ENCODE peak calls at places on chromosome 13, in seven cellular contexts. O is neural crest cell; J is NB4; C is bronchial epithelial cell; H is T follicular helper cell; E is T-helper 2 cell treated with Interferon-gamma antibody and Interleukin-4, amounts not matched to agents 5 μg/mL and 100 μg/mL, for 36 hours; P is amygdala. L is an unnamed sample.

GRCh38 chr13:27300941-27301586 is 30.4 kb downstream of the RASL11A start:
- DNase-seq in J (no peak), E (no peak), C (no peak), P (no peak), O (no peak), H (no peak), L (no peak)

GRCh38 chr13:99971576-99972189 is at the start of gene ZIC5:
- DNase-seq in O (peak; percentile 61), J (no peak), C (no peak), E (no peak), H (no peak), P (peak; percentile 44), L (no peak)

GRCh38 chr13:69755101-69755500 is 352.5 kb upstream of the ATXN8OS start:
- DNase-seq in H (no peak), E (no peak), P (no peak), O (no peak), C (no peak), J (peak; percentile 15), L (no peak)

GRCh38 chr13:60074397-60074796 is 89.3 kb downstream of the DIAPH3 start:
- DNase-seq in H (no peak), P (no peak), C (peak; percentile 20), E (no peak), J (no peak), O (no peak), L (no peak)

GRCh38 chr13:30832845-30833332 is 73.2 kb upstream of the MEDAG start:
- DNase-seq in C (peak; percentile 83), E (no peak), O (no peak), J (peak; percentile 44), H (no peak), P (peak; percentile 5), L (no peak)

GRCh38 chr13:20810808-20811207 is 37.0 kb upstream of the EEF1AKMT1 start:
- DNase-seq in P (no peak), C (no peak), H (no peak), J (no peak), O (no peak), E (no peak), L (no peak)

GRCh38 chr13:23600534-23600933 is 30.3 kb downstream of the TNFRSF19 start:
- DNase-seq in C (peak; percentile 61), P (no peak), J (no peak), O (no peak), E (no peak), H (no peak), L (no peak)

GRCh38 chr13:106570354-106570822 is 2.5 kb upstream of the ARGLU1 start:
- DNase-seq in E (peak; percentile 15), J (peak; percentile 81), H (peak; percentile 54), O (peak; percentile 28), C (peak; percentile 80), P (no peak), L (peak; percentile 43)

GRCh38 chr13:51047434-51048165 is 63.5 kb downstream of the C13orf42 start:
- DNase-seq in C (no peak), P (no peak), O (no peak), E (no peak), J (peak; percentile 41), H (no peak), L (no peak)

GRCh38 chr13:90448466-90449037 is 898.9 kb upstream of the MIR17HG start:
- DNase-seq in P (no peak), H (no peak), E (no peak), J (no peak), C (peak; percentile 21), O (no peak), L (no peak)

GRCh38 chr13:21055511-21056045 is 5.8 kb downstream of the LATS2 start:
- DNase-seq in P (no peak), H (no peak), C (no peak), O (no peak), E (no peak), J (no peak), L (no peak)

GRCh38 chr13:48707405-48707804 is 53.7 kb downstream of the CYSLTR2 start:
- DNase-seq in J (no peak), H (no peak), E (no peak), O (no peak), C (no peak), P (no peak), L (no peak)

GRCh38 chr13:98524391-98524790 is 52.5 kb downstream of the STK24 start:
- DNase-seq in C (no peak), P (no peak), O (no peak), H (no peak), J (no peak), E (no peak), L (no peak)

GRCh38 chr13:109743706-109744453 is 42.5 kb downstream of the IRS2 start:
- DNase-seq in E (peak; percentile 10), H (no peak), J (peak; percentile 89), C (peak; percentile 92), P (no peak), O (no peak), L (no peak)

GRCh38 chr13:101972191-101972590 is 429.7 kb downstream of the FGF14 start:
- DNase-seq in H (no peak), C (no peak), J (no peak), E (no peak), P (no peak), O (no peak), L (no peak)

L was measured in GM12864.